ENCODE peak calls at places on chromosomes 13 and 19, in six cellular contexts. One of them, this sample, is unnamed. For H3K4me1, the result is how much of the 10 kb centered on the place peaks cover.

GRCh38 chr13:29830000-29830399 is 20.4 kb downstream of the UBL3 start:
- DNase-seq in cardiac muscle cell: no peak
- DNase-seq in hepatocyte: no peak
- DNase-seq in mucosa of descending colon: no peak
- DNase-seq in A549: no peak
- DNase-seq in lung: no peak
- DNase-seq in this sample: no peak

GRCh38 chr19:7539827-7540425 is 4.4 kb downstream of the PNPLA6 start:
- DNase-seq in cardiac muscle cell: no peak
- DNase-seq in hepatocyte: no peak
- DNase-seq in mucosa of descending colon: no peak
- DNase-seq in A549: no peak
- DNase-seq in lung: no peak
- DNase-seq in this sample: no peak

GRCh38 chr13:74005320-74006154 is 128.7 kb downstream of the KLF12 start:
- DNase-seq in cardiac muscle cell: no peak
- DNase-seq in hepatocyte: no peak
- DNase-seq in mucosa of descending colon: no peak
- DNase-seq in A549: no peak
- DNase-seq in lung: no peak
- DNase-seq in this sample: no peak

GRCh38 chr13:25378528-25378927 is 6.8 kb downstream of the ATP8A2 start:
- DNase-seq in cardiac muscle cell: no peak
- DNase-seq in hepatocyte: no peak
- DNase-seq in mucosa of descending colon: no peak
- DNase-seq in A549: no peak
- DNase-seq in lung: no peak
- DNase-seq in this sample: no peak

GRCh38 chr19:525029-525428 is 6.5 kb upstream of the CDC34 start:
- DNase-seq in cardiac muscle cell: no peak
- DNase-seq in hepatocyte: no peak
- DNase-seq in mucosa of descending colon: no peak
- DNase-seq in A549: no peak
- DNase-seq in lung: no peak
- DNase-seq in this sample: no peak

GRCh38 chr13:32911506-32911905 is 104.7 kb upstream of the KL start:
- DNase-seq in cardiac muscle cell: peak
- DNase-seq in hepatocyte: peak
- DNase-seq in mucosa of descending colon: peak
- DNase-seq in A549: peak
- DNase-seq in lung: no peak
- DNase-seq in this sample: no peak

GRCh38 chr13:95783747-95784146 is 106.8 kb downstream of the DNAJC3 start:
- DNase-seq in cardiac muscle cell: no peak
- DNase-seq in hepatocyte: no peak
- DNase-seq in mucosa of descending colon: no peak
- DNase-seq in A549: no peak
- DNase-seq in lung: no peak
- DNase-seq in this sample: no peak

GRCh38 chr19:31314156-31314555 is 35.1 kb downstream of the TSHZ3 start:
- DNase-seq in cardiac muscle cell: no peak
- DNase-seq in hepatocyte: no peak
- DNase-seq in mucosa of descending colon: no peak
- DNase-seq in A549: no peak
- DNase-seq in lung: no peak
- DNase-seq in this sample: no peak

GRCh38 chr13:27619711-27620376 is 485 bp downstream of the LNX2 start:
- DNase-seq in cardiac muscle cell: no peak
- DNase-seq in hepatocyte: no peak
- DNase-seq in mucosa of descending colon: peak
- DNase-seq in A549: peak
- DNase-seq in lung: peak
- DNase-seq in this sample: peak

GRCh38 chr13:45333973-45334922 is 6.7 kb downstream of the TPT1 start:
- DNase-seq in cardiac muscle cell: no peak
- DNase-seq in hepatocyte: no peak
- DNase-seq in mucosa of descending colon: peak
- DNase-seq in A549: no peak
- DNase-seq in lung: no peak
- DNase-seq in this sample: peak

GRCh38 chr13:73937420-73937819 is 196.8 kb downstream of the KLF12 start:
- DNase-seq in cardiac muscle cell: no peak
- DNase-seq in hepatocyte: no peak
- DNase-seq in mucosa of descending colon: no peak
- DNase-seq in A549: no peak
- DNase-seq in lung: no peak
- DNase-seq in this sample: no peak

GRCh38 chr13:35699805-35700204 is 223.3 kb upstream of the MAB21L1 start:
- DNase-seq in cardiac muscle cell: no peak
- DNase-seq in hepatocyte: peak
- DNase-seq in mucosa of descending colon: peak
- DNase-seq in A549: no peak
- DNase-seq in lung: no peak
- DNase-seq in this sample: no peak

GRCh38 chr19:31110331-31110730 is 238.9 kb downstream of the TSHZ3 start:
- DNase-seq in cardiac muscle cell: peak
- DNase-seq in hepatocyte: peak
- DNase-seq in mucosa of descending colon: no peak
- DNase-seq in A549: peak
- DNase-seq in lung: no peak
- DNase-seq in this sample: no peak

GRCh38 chr19:10554760-10555612 is 10.8 kb downstream of the KRI1 start:
- DNase-seq in cardiac muscle cell: no peak
- DNase-seq in hepatocyte: no peak
- DNase-seq in mucosa of descending colon: no peak
- DNase-seq in A549: no peak
- DNase-seq in lung: no peak
- DNase-seq in this sample: no peak

GRCh38 chr19:58477130-58477529 is 978 bp downstream of the ZNF446 start:
- DNase-seq in cardiac muscle cell: no peak
- DNase-seq in hepatocyte: no peak
- DNase-seq in mucosa of descending colon: no peak
- DNase-seq in A549: no peak
- DNase-seq in lung: no peak
- DNase-seq in this sample: no peak

GRCh38 chr19:13053238-13053637 is 49.4 kb downstream of the LYL1 start:
- DNase-seq in cardiac muscle cell: no peak
- DNase-seq in hepatocyte: no peak
- DNase-seq in mucosa of descending colon: no peak
- DNase-seq in A549: no peak
- DNase-seq in lung: no peak
- DNase-seq in this sample: no peak

GRCh38 chr19:13052447-13053232 is 50.0 kb downstream of the LYL1 start:
- DNase-seq in cardiac muscle cell: no peak
- DNase-seq in hepatocyte: no peak
- DNase-seq in mucosa of descending colon: no peak
- DNase-seq in A549: no peak
- DNase-seq in lung: no peak
- DNase-seq in this sample: no peak

GRCh38 chr19:13055213-13056051 is 47.2 kb downstream of the LYL1 start:
- DNase-seq in cardiac muscle cell: no peak
- DNase-seq in hepatocyte: peak
- DNase-seq in mucosa of descending colon: no peak
- DNase-seq in A549: no peak
- DNase-seq in lung: peak
- DNase-seq in this sample: no peak

GRCh38 chr19:13054605-13055212 is 47.9 kb downstream of the LYL1 start:
- DNase-seq in cardiac muscle cell: no peak
- DNase-seq in hepatocyte: no peak
- DNase-seq in mucosa of descending colon: no peak
- DNase-seq in A549: no peak
- DNase-seq in lung: no peak
- DNase-seq in this sample: no peak

DNA sequence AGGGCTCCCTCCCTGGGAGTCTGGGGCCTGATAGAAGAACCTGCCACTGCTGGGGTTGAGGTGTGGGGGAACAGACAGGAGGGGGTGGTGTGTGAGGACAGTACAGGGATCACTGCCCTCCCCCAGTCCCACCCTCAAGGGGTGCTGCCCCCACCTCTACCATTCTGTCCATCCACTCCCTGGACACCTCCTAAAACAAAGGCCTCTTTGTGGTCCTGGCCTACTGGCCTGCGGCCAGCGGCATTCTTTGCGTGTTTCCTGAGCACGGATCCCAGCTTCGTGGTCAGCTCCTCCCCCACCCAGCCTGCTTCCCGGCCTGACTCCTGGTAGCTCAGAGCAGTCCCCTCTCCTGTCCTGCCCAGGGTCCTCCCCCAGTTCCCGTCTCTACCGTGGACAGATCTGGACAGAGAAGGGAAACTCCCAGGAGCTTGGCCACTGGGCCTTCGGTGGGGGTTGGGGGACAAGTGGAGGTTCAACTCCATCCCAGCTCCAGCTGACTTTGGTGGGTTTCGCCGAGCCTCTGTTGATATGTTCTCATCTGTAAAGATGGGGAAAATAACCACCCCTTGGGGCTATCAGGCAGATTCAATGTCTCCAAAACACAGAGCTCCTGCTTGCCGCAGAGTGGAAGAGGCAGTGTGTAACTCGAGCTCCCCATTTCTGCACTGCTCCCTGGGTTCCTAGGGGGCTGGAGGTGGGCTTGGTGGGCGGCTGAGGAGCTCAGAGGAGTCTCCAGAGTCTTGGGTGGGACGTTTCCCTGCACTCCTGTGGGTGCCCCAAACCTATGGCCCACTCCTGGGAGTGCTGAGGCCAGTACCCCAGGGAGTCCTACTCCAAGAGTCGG is 48.7 kb downstream of the LYL1 start:
- DNase-seq in cardiac muscle cell: peak
- DNase-seq in hepatocyte: peak
- DNase-seq in mucosa of descending colon: peak
- DNase-seq in A549: peak
- DNase-seq in lung: peak
- DNase-seq in this sample: no peak
- H3K4me3 ChIP-seq in cardiac muscle cell: no peak
- H3K4me3 ChIP-seq in hepatocyte: no peak
- H3K4me3 ChIP-seq in mucosa of descending colon: no peak
- H3K4me3 ChIP-seq in A549: no peak
- H3K4me3 ChIP-seq in lung: no peak
- H3K4me3 ChIP-seq in this sample: no peak

GRCh38 chr19:2540251-2540645 is 64.3 kb downstream of the GADD45B start:
- DNase-seq in cardiac muscle cell: no peak
- DNase-seq in hepatocyte: no peak
- DNase-seq in mucosa of descending colon: no peak
- DNase-seq in A549: no peak
- DNase-seq in lung: no peak
- DNase-seq in this sample: no peak

GRCh38 chr19:2536461-2536860 is 60.5 kb downstream of the GADD45B start:
- DNase-seq in cardiac muscle cell: no peak
- DNase-seq in hepatocyte: no peak
- DNase-seq in mucosa of descending colon: no peak
- DNase-seq in A549: no peak
- DNase-seq in lung: no peak
- DNase-seq in this sample: no peak

GRCh38 chr19:2540646-2541454 is 64.9 kb downstream of the GADD45B start:
- DNase-seq in cardiac muscle cell: peak
- DNase-seq in hepatocyte: peak
- DNase-seq in mucosa of descending colon: peak
- DNase-seq in A549: peak
- DNase-seq in lung: peak
- DNase-seq in this sample: no peak

GRCh38 chr19:2537544-2537943 is 61.6 kb downstream of the GADD45B start:
- DNase-seq in cardiac muscle cell: no peak
- DNase-seq in hepatocyte: no peak
- DNase-seq in mucosa of descending colon: no peak
- DNase-seq in A549: no peak
- DNase-seq in lung: no peak
- DNase-seq in this sample: no peak

GRCh38 chr19:2538096-2538757 is 62.3 kb downstream of the GADD45B start:
- DNase-seq in cardiac muscle cell: no peak
- DNase-seq in hepatocyte: no peak
- DNase-seq in mucosa of descending colon: no peak
- DNase-seq in A549: no peak
- DNase-seq in lung: no peak
- DNase-seq in this sample: no peak
- H3K4me1 ChIP-seq in cardiac muscle cell: under half
- H3K4me1 ChIP-seq in hepatocyte: under half
- H3K4me1 ChIP-seq in mucosa of descending colon: under half
- H3K4me1 ChIP-seq in A549: half or more
- H3K4me1 ChIP-seq in lung: under half
- H3K4me1 ChIP-seq in this sample: under half

GRCh38 chr13:56736966-56737365 is 403.8 kb upstream of the PRR20A start:
- DNase-seq in cardiac muscle cell: no peak
- DNase-seq in hepatocyte: no peak
- DNase-seq in mucosa of descending colon: no peak
- DNase-seq in A549: no peak
- DNase-seq in lung: no peak
- DNase-seq in this sample: no peak

GRCh38 chr13:56735537-56735942 is 405.2 kb upstream of the PRR20A start:
- DNase-seq in cardiac muscle cell: peak
- DNase-seq in hepatocyte: no peak
- DNase-seq in mucosa of descending colon: no peak
- DNase-seq in A549: no peak
- DNase-seq in lung: no peak
- DNase-seq in this sample: no peak
- H3K4me3 ChIP-seq in cardiac muscle cell: peak
- H3K4me3 ChIP-seq in hepatocyte: no peak
- H3K4me3 ChIP-seq in mucosa of descending colon: no peak
- H3K4me3 ChIP-seq in A549: no peak
- H3K4me3 ChIP-seq in lung: no peak
- H3K4me3 ChIP-seq in this sample: no peak

GRCh38 chr19:18271433-18271841 is 2.8 kb downstream of the IQCN start:
- DNase-seq in cardiac muscle cell: no peak
- DNase-seq in hepatocyte: no peak
- DNase-seq in mucosa of descending colon: no peak
- DNase-seq in A549: no peak
- DNase-seq in lung: no peak
- DNase-seq in this sample: no peak

GRCh38 chr19:18273566-18274302 is 518 bp downstream of the IQCN start:
- DNase-seq in cardiac muscle cell: no peak
- DNase-seq in hepatocyte: no peak
- DNase-seq in mucosa of descending colon: no peak
- DNase-seq in A549: no peak
- DNase-seq in lung: no peak
- DNase-seq in this sample: no peak

GRCh38 chr19:18274776-18275356 is 614 bp upstream of the IQCN start:
- DNase-seq in cardiac muscle cell: no peak
- DNase-seq in hepatocyte: peak
- DNase-seq in mucosa of descending colon: peak
- DNase-seq in A549: peak
- DNase-seq in lung: peak
- DNase-seq in this sample: no peak

GRCh38 chr19:18270304-18270703 is 3.9 kb downstream of the IQCN start:
- DNase-seq in cardiac muscle cell: no peak
- DNase-seq in hepatocyte: no peak
- DNase-seq in mucosa of descending colon: no peak
- DNase-seq in A549: no peak
- DNase-seq in lung: no peak
- DNase-seq in this sample: no peak

DNA sequence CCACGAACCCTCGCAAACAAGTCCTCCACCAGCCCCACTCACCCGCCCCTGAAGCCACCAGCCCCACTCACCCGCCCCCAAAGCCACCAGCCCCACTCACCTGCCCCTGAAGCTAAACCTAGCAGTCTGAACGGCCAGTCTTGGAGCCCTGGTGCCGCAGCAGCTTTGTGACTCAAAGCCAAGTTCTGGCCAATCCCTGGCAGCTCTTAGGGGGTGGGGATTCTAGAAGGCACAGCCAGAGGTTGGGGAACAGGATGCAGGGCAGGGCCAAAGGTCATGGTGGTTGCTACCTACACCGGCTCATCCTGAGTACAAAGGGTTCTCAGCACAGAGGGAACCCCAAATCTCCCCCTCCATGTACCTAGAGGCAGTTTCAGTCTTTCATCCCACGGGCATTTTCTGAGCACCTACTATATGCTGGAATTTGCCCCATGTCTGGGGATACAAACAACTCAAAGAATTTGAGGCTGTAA is at the start of gene IQCN:
- DNase-seq in cardiac muscle cell: no peak
- DNase-seq in hepatocyte: peak
- DNase-seq in mucosa of descending colon: peak
- DNase-seq in A549: peak
- DNase-seq in lung: no peak
- DNase-seq in this sample: peak
- H3K4me1 ChIP-seq in cardiac muscle cell: under half
- H3K4me1 ChIP-seq in hepatocyte: under half
- H3K4me1 ChIP-seq in mucosa of descending colon: half or more
- H3K4me1 ChIP-seq in A549: half or more
- H3K4me1 ChIP-seq in lung: under half
- H3K4me1 ChIP-seq in this sample: under half